ENCODE peak calls at places on chromosomes 4 and X, in six cellular contexts. R is SK-N-SH, T is IMR-90, L is A549, E is HepG2, W is K562. D is an unnamed sample.

GRCh38 chr4:39518484-39518883 is 8.8 kb downstream of the UGDH start:
- DNase-seq in R (no peak), T (no peak), L (no peak), E (no peak), W (no peak), D (no peak)

GRCh38 chr4:11585506-11585905 is 156.8 kb upstream of the HS3ST1 start:
- DNase-seq in R (no peak), T (no peak), L (peak), E (no peak), W (no peak), D (no peak)

GRCh38 chr4:184288451-184289178 is 70.9 kb upstream of the ENPP6 start:
- DNase-seq in R (no peak), T (no peak), L (no peak), E (no peak), W (no peak), D (peak)

GRCh38 chr4:83112678-83113428 is 1.7 kb downstream of the PLAC8 start:
- DNase-seq in R (no peak), T (peak), L (no peak), E (peak), W (no peak), D (peak)

GRCh38 chrX:39137363-39137954 is 336.2 kb downstream of the MID1IP1 start:
- DNase-seq in R (no peak), T (no peak), L (no peak), E (no peak), W (no peak), D (no peak)

GRCh38 chr4:160835789-160836188 is 1328.0 kb downstream of the FSTL5 start:
- DNase-seq in R (no peak), T (no peak), L (peak), E (no peak), W (no peak), D (no peak)

GRCh38 chr4:16914208-16914607 is 15.8 kb upstream of the LDB2 start:
- DNase-seq in R (peak), T (peak), L (no peak), E (no peak), W (no peak), D (no peak)

GRCh38 chrX:142898164-142898563 is 127.6 kb upstream of the SPANXN4 start:
- DNase-seq in R (no peak), T (no peak), L (no peak), E (no peak), W (no peak), D (no peak)

GRCh38 chr4:3123201-3123671 is 48.8 kb downstream of the HTT start:
- DNase-seq in R (no peak), T (peak), L (no peak), E (no peak), W (no peak), D (no peak)

GRCh38 chr4:128268970-128269369 is 18.6 kb downstream of the PGRMC2 start:
- DNase-seq in R (no peak), T (no peak), L (no peak), E (peak), W (no peak), D (no peak)

GRCh38 chr4:143351149-143351691 is 14.5 kb downstream of the GAB1 start:
- DNase-seq in R (no peak), T (no peak), L (no peak), E (no peak), W (no peak), D (no peak)

GRCh38 chrX:134459683-134460004 is 321 bp upstream of the HPRT1 start:
- DNase-seq in R (no peak), T (no peak), L (peak), E (peak), W (no peak), D (no peak)

GRCh38 chr4:68735106-68735505 is 64.7 kb upstream of the UGT2B15 start:
- DNase-seq in R (no peak), T (no peak), L (no peak), E (no peak), W (no peak), D (no peak)

GRCh38 chr4:78058591-78059523 is 1.7 kb downstream of the FRAS1 start:
- DNase-seq in R (peak), T (no peak), L (peak), E (peak), W (no peak), D (no peak)

GRCh38 chrX:101595739-101596419 is 21.9 kb downstream of the ARMCX6 start:
- DNase-seq in R (peak), T (peak), L (peak), E (peak), W (peak), D (peak)

GRCh38 chrX:110284159-110284558 is 33.7 kb downstream of the AMMECR1 start:
- DNase-seq in R (no peak), T (peak), L (peak), E (no peak), W (no peak), D (no peak)

GRCh38 chrX:111447298-111447697 is 35.3 kb upstream of the DCX start:
- DNase-seq in R (peak), T (no peak), L (peak), E (peak), W (peak), D (no peak)

GRCh38 chrX:38627683-38628082 is 66.3 kb downstream of the TSPAN7 start:
- DNase-seq in R (peak), T (peak), L (peak), E (peak), W (peak), D (no peak)

GRCh38 chrX:135396566-135396965 is 25.2 kb upstream of the SMIM10L2A start:
- DNase-seq in R (no peak), T (no peak), L (no peak), E (no peak), W (no peak), D (no peak)

DNA sequence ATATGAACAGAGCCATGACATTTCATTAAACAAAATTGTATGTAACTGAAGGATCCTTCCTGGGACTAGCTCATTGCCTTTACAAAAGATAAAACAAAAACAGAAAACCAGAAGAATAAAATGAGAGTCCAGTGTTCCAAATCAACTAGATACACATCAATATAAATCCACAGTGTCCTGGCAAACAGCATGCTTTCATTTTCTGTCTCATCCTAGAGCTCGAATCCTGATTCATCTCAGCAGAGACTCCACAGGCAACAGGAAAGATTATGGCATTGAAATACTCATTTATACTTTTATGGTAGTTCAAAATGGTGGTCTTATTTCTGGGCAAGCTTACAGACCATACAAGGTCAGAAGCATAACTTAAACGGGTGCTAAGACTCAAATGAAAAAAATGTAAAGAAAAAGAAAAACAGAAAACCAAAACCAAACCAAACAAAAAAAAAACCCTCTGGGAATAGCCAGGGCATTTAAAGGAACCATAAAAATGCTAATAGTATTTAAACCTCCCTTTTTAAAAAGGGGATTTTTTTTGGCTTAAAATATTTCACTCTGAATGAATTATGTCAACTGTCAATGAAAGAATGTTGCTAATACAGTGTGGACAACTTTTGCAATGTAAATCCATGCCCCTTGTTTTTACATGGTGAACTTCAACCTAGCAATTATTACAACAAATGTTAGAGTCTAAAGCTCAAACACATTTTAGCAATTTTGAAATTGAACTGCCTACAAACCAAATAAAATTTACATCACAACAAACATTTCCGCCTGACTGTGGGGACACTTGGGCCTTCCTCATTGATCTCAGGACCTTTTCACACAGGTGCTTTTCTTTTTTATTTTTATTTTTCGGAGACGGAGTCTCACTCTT is 57.9 kb downstream of the GPR101 start:
- DNase-seq in R (no peak), T (no peak), L (no peak), E (peak), W (no peak), D (no peak)
- TF ChIP-seq CTCF in R (no peak), T (no peak), L (no peak), E (no peak), W (no peak), D (no peak)

DNA sequence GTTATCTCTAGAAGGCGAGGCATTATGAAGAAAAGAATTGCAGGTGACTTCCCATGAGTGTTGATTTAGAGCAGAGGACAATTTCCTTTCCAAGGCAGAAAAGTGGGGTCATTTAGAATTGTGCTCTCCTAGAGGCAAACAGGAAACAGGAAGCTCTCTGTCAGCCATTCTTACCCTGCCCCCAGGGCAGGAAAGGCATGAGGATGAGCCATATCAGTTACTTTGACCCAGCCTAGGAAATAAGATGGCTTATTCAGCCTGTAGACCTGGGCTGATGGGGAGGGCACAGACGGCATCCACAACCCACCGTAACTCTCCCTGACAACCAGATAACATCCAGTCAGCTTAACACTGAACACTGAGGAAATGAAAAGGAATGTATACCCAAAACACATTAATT is 88.8 kb upstream of the KDR start:
- DNase-seq in R (peak), T (no peak), L (no peak), E (no peak), W (no peak), D (no peak)
- TF ChIP-seq SMC3 in R (no peak), T (no peak), L (no peak), E (no peak), W (no peak), D (no peak)

GRCh38 chrX:51053741-51054140 is 143.2 kb downstream of the BMP15 start:
- DNase-seq in R (no peak), T (no peak), L (no peak), E (no peak), W (no peak), D (no peak)

GRCh38 chrX:51047950-51048349 is 137.4 kb downstream of the BMP15 start:
- DNase-seq in R (no peak), T (no peak), L (no peak), E (no peak), W (no peak), D (no peak)
- TF ChIP-seq CTCF in R (no peak), T (no peak), L (no peak), E (no peak), W (no peak), D (peak)

GRCh38 chrX:9110808-9111207 is 76.9 kb upstream of the FAM9B start:
- DNase-seq in R (no peak), T (no peak), L (no peak), E (no peak), W (no peak), D (no peak)
- TF ChIP-seq SMC3 in R (no peak), T (no peak), L (no peak), E (no peak), W (no peak), D (no peak)

D was measured in GM12878.